ENCODE peak calls at places on chromosomes 11 and 22, in five cellular contexts. F is A549, P is IMR-90, M is GM12878, T is HepG2. N is an unnamed sample.
A peak's percentile ranks its signal among the peaks of the same experiment; 100 is the strongest.

GRCh38 chr11:69511358-69512015 is 30.0 kb downstream of the LINC01488 start:
- DNase-seq in F (no peak), T (no peak), P (no peak), M (no peak), N (no peak)

GRCh38 chr11:30244255-30244654 is 13.4 kb downstream of the FSHB start:
- DNase-seq in M (no peak), F (peak; percentile 8), T (no peak), P (peak; percentile 58), N (no peak)

GRCh38 chr11:65546217-65546958 is 11.8 kb downstream of the LTBP3 start:
- DNase-seq in M (no peak), F (peak; percentile 55), P (no peak), T (peak; percentile 75), N (peak; percentile 88)

GRCh38 chr11:34601085-34601444 is 19.8 kb upstream of the EHF start:
- DNase-seq in F (no peak), P (peak; percentile 61), M (no peak), T (no peak), N (peak; percentile 51)

GRCh38 chr11:693415-693831 is 1.6 kb downstream of the DEAF1 start:
- DNase-seq in F (no peak), M (no peak), T (no peak), P (no peak), N (no peak)

GRCh38 chr11:34154059-34154875 is 48.8 kb downstream of the NAT10 start:
- DNase-seq in M (peak; percentile 42), F (no peak), T (no peak), P (no peak), N (no peak)

GRCh38 chr11:78229106-78229505 is 40.4 kb downstream of the USP35 start:
- DNase-seq in P (no peak), T (no peak), M (no peak), F (no peak), N (no peak)

GRCh38 chr22:36816338-36816634 is 549 bp downstream of the PVALB start:
- DNase-seq in F (peak; percentile 10), T (no peak), P (no peak), M (no peak), N (peak; percentile 51)

GRCh38 chr22:42291287-42291686 is 20.8 kb upstream of the TCF20 start:
- DNase-seq in M (no peak), F (no peak), T (no peak), P (no peak), N (no peak)

GRCh38 chr11:2516276-2517015 is 71.6 kb downstream of the KCNQ1 start:
- DNase-seq in F (no peak), T (no peak), P (no peak), M (no peak), N (peak; percentile 9)
- TF ChIP-seq SMC3 in F (no peak), T (no peak), P (no peak), M (no peak), N (no peak)

GRCh38 chr11:45593992-45594391 is 71.4 kb downstream of the CHST1 start:
- DNase-seq in P (no peak), T (no peak), F (peak; percentile 49), M (no peak), N (peak; percentile 29)
- TF ChIP-seq SMC3 in P (no peak), T (no peak), F (no peak), M (no peak), N (no peak)

DNA sequence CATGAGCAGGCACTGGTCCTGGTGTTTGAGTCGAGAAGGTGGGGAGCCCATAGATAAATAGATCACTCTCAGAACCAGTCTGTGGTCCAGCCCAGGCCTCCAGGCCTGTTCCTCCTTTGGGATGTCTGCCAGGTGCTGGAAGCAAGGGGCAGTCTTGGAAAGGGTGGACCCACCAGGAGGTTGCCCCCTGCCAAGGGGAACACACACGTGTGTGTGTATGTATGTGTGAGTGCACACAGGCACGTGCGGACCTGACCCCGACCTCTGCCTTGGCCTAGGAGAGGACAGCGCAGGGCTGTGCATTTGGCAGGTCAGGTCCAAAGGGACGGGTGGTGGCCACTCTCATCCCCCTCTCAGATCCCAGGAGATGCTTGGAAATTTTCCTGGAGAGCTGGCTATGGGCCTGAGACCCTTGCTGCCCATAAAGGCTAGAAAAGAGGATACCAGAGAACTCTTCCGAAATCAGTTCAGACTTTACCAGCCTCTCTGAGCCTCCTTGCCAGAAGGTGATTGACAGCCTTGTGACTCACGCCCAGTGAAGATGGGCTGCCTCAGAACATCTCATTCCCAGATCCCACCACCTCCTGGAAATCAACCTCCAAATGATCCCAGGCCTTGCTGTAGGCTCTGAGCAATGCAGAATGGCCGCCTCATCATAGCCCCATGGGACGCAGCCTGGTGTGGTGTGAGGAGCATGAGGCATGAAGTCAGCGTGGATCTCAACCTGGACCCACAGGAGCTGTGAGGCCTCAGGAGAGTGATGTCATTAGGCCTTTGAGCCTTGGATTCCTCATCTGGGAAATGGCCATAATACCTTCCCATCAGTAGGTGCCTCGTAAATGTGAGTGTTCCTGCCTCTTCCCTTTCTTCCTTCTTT is 24.0 kb upstream of the CREB3L1 start:
- DNase-seq in M (no peak), F (no peak), T (no peak), P (no peak), N (no peak)
- TF ChIP-seq SMC3 in M (no peak), F (no peak), T (no peak), P (no peak), N (no peak)

GRCh38 chr11:79313513-79313912 is 127.3 kb downstream of the TENM4 start:
- DNase-seq in T (no peak), P (no peak), F (no peak), M (no peak), N (no peak)
- TF ChIP-seq SMC3 in T (no peak), P (no peak), F (no peak), M (no peak), N (no peak)

DNA sequence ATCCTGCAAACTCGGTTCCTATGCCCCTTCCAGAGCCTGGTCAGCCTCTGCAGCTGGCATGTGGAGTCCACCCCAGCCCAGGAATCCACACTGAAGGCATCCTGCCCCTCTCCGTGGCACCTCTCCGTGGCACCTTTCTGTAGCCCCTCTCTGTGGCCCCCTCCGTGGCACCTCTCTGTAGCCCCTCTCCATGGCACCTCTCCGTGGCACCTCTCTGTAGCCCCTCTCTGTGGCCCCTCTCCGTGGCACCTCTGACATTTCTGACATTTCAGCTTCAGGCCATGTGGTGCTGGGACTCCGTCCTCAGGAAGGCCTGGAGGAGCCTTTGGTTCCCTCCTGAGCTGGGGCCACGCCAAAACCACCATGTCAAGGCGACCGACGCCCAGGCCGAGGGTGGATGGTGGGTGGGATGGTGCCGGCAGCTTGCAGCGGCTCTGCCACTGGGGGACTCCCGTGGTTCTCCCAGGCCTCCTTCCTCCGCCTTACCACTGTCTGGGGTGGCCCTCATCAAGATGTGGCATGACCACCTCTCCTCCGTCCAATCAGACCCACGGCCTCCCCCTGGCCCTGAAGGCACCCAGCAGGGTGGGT is 1518.5 kb downstream of the BRD1 start:
- DNase-seq in M (no peak), F (no peak), P (no peak), T (no peak), N (no peak)
- TF ChIP-seq SMC3 in M (no peak), F (no peak), P (no peak), T (no peak), N (no peak)

DNA sequence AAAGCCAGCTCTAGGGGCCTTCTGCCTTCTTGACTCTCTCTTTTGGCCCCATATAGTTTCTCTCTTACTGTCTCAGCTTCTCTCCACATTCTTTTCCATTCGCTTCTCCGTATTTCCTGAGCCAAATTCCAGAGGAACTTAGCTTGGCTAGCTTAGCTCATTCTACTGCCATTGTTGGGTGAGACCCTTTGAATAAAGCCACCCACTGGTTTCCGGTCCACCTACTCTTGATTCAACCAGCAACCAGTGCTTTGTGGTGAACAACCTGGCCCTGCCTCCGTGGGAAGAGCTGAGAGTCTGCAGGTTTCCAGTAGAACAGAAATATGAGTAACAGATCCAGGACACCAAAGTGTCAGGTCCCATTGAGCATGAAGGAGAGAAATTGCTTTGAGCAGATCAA is 81.3 kb upstream of the ARHGAP20 start:
- DNase-seq in M (no peak), P (no peak), F (no peak), T (no peak), N (no peak)
- TF ChIP-seq SMC3 in M (no peak), P (no peak), F (no peak), T (no peak), N (no peak)

GRCh38 chr11:68271781-68272608 is at the start of gene C11orf24:
- DNase-seq in F (peak; percentile 96), M (peak; percentile 82), T (peak; percentile 84), P (peak; percentile 91), N (peak; percentile 100)
- TF ChIP-seq SMC3 in F (no peak), M (no peak), T (no peak), P (no peak), N (no peak)